ENCODE peak calls at places on chromosomes 12 and 14, in nine cellular contexts. A is fibroblast of lung, O is A549, W is psoas muscle, L is PC-3, Y is heart left ventricle, P is colonic mucosa, F is Peyer's patch, M is mucosa of descending colon. I is an unnamed sample.

GRCh38 chr12:131916306-131917138 is 12.6 kb upstream of the PUS1 start:
- DNase-seq in A (no peak), O (peak; percentile 55), W (peak; percentile 10), L (no peak), Y (no peak), P (no peak), F (no peak), M (no peak), I (no peak)

GRCh38 chr12:12845794-12846243 is 32.7 kb downstream of the DDX47 start:
- DNase-seq in A (no peak), O (no peak), W (no peak), L (no peak), Y (no peak), P (no peak), F (no peak), M (no peak), I (no peak)

GRCh38 chr12:107760207-107760816 is 625 bp downstream of the PRDM4 start:
- DNase-seq in A (no peak), O (peak; percentile 26), W (peak; percentile 31), L (peak; percentile 33), Y (peak; percentile 31), P (peak; percentile 56), F (peak; percentile 56), M (peak; percentile 71), I (peak; percentile 5)

GRCh38 chr12:17802657-17803641 is 287.0 kb downstream of the RERGL start:
- DNase-seq in A (no peak), O (no peak), W (no peak), L (peak; percentile 26), Y (no peak), P (no peak), F (no peak), M (no peak), I (no peak)

GRCh38 chr14:96285667-96286066 is 29.7 kb downstream of the BDKRB1 start:
- DNase-seq in A (peak; percentile 89), O (no peak), W (no peak), L (no peak), Y (peak; percentile 36), P (no peak), F (no peak), M (no peak), I (no peak)

GRCh38 chr12:2179953-2180736 is 127.4 kb downstream of the CACNA1C start:
- DNase-seq in A (peak; percentile 98), O (peak; percentile 12), W (peak; percentile 76), L (peak; percentile 76), Y (peak; percentile 51), P (peak; percentile 39), F (peak; percentile 64), M (peak; percentile 42), I (peak; percentile 99)

GRCh38 chr14:95510804-95511203 is 5.6 kb downstream of the SYNE3 start:
- DNase-seq in A (no peak), O (no peak), W (no peak), L (no peak), Y (no peak), P (no peak), F (peak; percentile 33), M (no peak), I (no peak)

GRCh38 chr14:65179918-65180724 is 77.8 kb upstream of the MAX start:
- DNase-seq in A (peak; percentile 78), O (peak; percentile 73), W (peak; percentile 61), L (peak; percentile 90), Y (no peak), P (peak; percentile 30), F (peak; percentile 76), M (no peak), I (peak; percentile 96)

GRCh38 chr12:94604299-94604698 is 46.1 kb downstream of the TMCC3 start:
- DNase-seq in A (no peak), O (no peak), W (no peak), L (no peak), Y (no peak), P (no peak), F (no peak), M (no peak), I (no peak)

GRCh38 chr14:99321955-99322730 is 50.1 kb upstream of the BCL11B start:
- DNase-seq in A (no peak), O (no peak), W (no peak), L (no peak), Y (no peak), P (no peak), F (peak; percentile 29), M (no peak), I (no peak)

GRCh38 chr14:43172899-43173548 is 1334.1 kb downstream of the FSCB start:
- DNase-seq in A (no peak), O (peak; percentile 4), W (no peak), L (no peak), Y (no peak), P (no peak), F (no peak), M (no peak), I (no peak)

GRCh38 chr12:42588981-42589464 is 523 bp downstream of the PRICKLE1 start:
- DNase-seq in A (peak; percentile 48), O (peak; percentile 31), W (peak; percentile 38), L (peak; percentile 64), Y (peak; percentile 46), P (no peak), F (no peak), M (peak; percentile 31), I (peak; percentile 35)

GRCh38 chr12:47068539-47068938 is 10.9 kb upstream of the PCED1B start:
- DNase-seq in A (no peak), O (no peak), W (no peak), L (no peak), Y (no peak), P (no peak), F (no peak), M (no peak), I (no peak)

GRCh38 chr12:47073951-47074350 is 5.5 kb upstream of the PCED1B start:
- DNase-seq in A (no peak), O (peak; percentile 42), W (no peak), L (no peak), Y (no peak), P (no peak), F (no peak), M (no peak), I (no peak)

GRCh38 chr12:47067778-47068431 is 11.5 kb upstream of the PCED1B start:
- DNase-seq in A (no peak), O (no peak), W (no peak), L (no peak), Y (no peak), P (no peak), F (no peak), M (no peak), I (no peak)

GRCh38 chr12:47074757-47075156 is 4.7 kb upstream of the PCED1B start:
- DNase-seq in A (no peak), O (no peak), W (no peak), L (no peak), Y (no peak), P (no peak), F (no peak), M (no peak), I (no peak)

GRCh38 chr12:47071241-47071852 is 8.1 kb upstream of the PCED1B start:
- DNase-seq in A (no peak), O (peak; percentile 72), W (no peak), L (peak; percentile 35), Y (no peak), P (no peak), F (no peak), M (no peak), I (no peak)
- TF ChIP-seq CTCF in A (peak; percentile 46), O (peak; percentile 62), W (peak; percentile 7), L (peak; percentile 76), Y (peak; percentile 34), P (no peak), F (peak; percentile 48), M (no peak), I (peak; percentile 39)

DNA sequence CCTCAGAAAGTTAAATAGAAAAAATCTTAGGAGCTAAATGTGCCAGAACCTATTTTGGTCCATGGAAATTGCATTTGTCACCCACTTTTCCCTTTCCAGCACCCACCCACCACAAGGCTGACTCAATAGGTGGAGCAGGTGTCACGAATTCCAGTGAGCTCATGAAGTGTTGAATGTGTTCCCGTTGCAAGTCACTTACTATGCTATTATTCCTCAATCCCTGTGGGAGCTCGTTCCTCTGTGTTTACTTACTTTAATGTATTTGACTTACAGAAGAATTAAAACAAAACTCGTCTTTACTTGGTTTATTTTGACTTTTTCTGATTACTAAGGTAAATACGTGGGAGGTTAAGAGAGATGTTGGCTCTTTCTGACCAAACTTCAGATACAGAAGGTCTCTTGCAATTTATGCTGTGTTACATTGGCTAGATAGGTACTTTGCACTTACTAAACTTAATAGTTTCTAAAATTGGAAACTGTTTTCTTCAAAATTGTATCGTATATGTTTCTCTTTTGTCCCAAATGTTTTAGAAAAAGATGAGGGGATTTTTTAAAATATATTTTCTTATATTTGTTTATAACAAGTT is 269.4 kb upstream of the NOVA1 start:
- DNase-seq in A (no peak), O (peak; percentile 74), W (no peak), L (peak; percentile 72), Y (no peak), P (no peak), F (no peak), M (no peak), I (peak; percentile 51)
- H3K4me3 ChIP-seq in A (no peak overlapping the region), O (no peak overlapping the region), W (no peak overlapping the region), L (peak overlapping the region; percentile 28), Y (no peak overlapping the region), P (no peak overlapping the region), F (no peak overlapping the region), M (no peak overlapping the region), I (no peak overlapping the region)

GRCh38 chr14:106269451-106270204 is 743.2 kb downstream of the TMEM121 start:
- DNase-seq in A (no peak), O (no peak), W (no peak), L (no peak), Y (no peak), P (no peak), F (no peak), M (no peak), I (no peak)

GRCh38 chr14:106269029-106269428 is 742.6 kb downstream of the TMEM121 start:
- DNase-seq in A (no peak), O (no peak), W (no peak), L (no peak), Y (no peak), P (no peak), F (no peak), M (no peak), I (no peak)

DNA sequence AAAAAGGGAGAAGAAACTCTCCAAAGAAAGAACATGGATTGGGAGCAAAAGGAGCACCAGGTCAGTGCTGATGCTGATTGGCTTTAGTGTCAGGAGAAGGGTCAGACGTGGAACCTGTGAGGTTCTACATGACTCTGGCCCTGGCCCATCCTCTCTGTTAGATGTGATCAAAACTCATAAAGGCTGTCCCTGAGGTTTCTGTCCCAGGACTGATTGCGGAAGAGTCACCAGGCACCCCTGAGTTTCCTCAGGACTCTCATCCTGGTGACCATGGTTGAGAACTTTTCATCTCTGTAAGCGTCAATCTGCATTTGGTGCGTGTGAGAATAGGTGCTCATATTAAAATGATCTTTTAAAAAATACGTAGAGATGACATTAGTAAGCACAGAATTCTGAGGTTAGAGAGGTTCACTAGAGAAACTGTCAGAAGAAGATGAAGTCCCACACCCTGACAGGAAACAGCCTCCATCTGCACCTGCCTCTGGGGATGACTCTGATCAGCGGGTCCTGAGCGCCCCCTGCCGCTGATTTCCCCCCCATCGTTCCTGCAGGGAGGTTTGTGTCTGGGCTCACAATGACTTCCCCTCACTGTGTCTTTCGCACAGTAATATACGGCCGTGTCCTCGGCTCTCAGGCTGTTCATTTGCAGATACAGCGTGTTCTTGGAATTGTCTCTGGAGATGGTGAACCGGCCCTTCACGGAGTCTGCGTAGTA is 741.8 kb downstream of the TMEM121 start:
- DNase-seq in A (no peak), O (peak; percentile 12), W (no peak), L (no peak), Y (no peak), P (peak; percentile 45), F (peak; percentile 91), M (peak; percentile 56), I (no peak)
- TF ChIP-seq CTCF in A (no peak), O (peak; percentile 10), W (no peak), L (no peak), Y (no peak), P (no peak), F (peak; percentile 38), M (no peak), I (no peak)

GRCh38 chr12:123075092-123075491 is 75.8 kb downstream of the PITPNM2 start:
- DNase-seq in A (no peak), O (no peak), W (no peak), L (no peak), Y (no peak), P (no peak), F (no peak), M (no peak), I (no peak)
- H3K4me3 ChIP-seq in A (no peak overlapping the region), O (no peak overlapping the region), W (no peak overlapping the region), L (no peak overlapping the region), Y (no peak overlapping the region), P (no peak overlapping the region), F (no peak overlapping the region), M (no peak overlapping the region), I (no peak overlapping the region)